ENCODE peak calls at places on chromosomes 16 and 17, in seven cellular contexts. One of them, this sample, is unnamed.

GRCh38 chr17:57090560-57091185 is 5.6 kb downstream of the AKAP1 start:
- DNase-seq in NCI-H2029 treated with DMSO at 0.1 percent for 48 hours: no peak
- DNase-seq in stimulated activated CD4-positive, alpha-beta T cell treated with anti-CD3 and anti-CD28 coated beads, Interleukin-12 subunit alpha, Interleukin-12 subunit beta, amount 100 ng/mL, for 4 hours: no peak
- DNase-seq in K562: no peak
- DNase-seq in HepG2: no peak
- DNase-seq in adrenal gland: no peak
- DNase-seq in nephron progenitor cell: no peak
- DNase-seq in this sample: no peak

GRCh38 chr16:9706217-9706616 is 476.0 kb downstream of the GRIN2A start:
- DNase-seq in NCI-H2029 treated with DMSO at 0.1 percent for 48 hours: no peak
- DNase-seq in stimulated activated CD4-positive, alpha-beta T cell treated with anti-CD3 and anti-CD28 coated beads, Interleukin-12 subunit alpha, Interleukin-12 subunit beta, amount 100 ng/mL, for 4 hours: no peak
- DNase-seq in K562: no peak
- DNase-seq in HepG2: no peak
- DNase-seq in adrenal gland: no peak
- DNase-seq in nephron progenitor cell: no peak
- DNase-seq in this sample: no peak

GRCh38 chr17:8041249-8041928 is 2.5 kb downstream of the ALOX15B start:
- DNase-seq in NCI-H2029 treated with DMSO at 0.1 percent for 48 hours: no peak
- DNase-seq in stimulated activated CD4-positive, alpha-beta T cell treated with anti-CD3 and anti-CD28 coated beads, Interleukin-12 subunit alpha, Interleukin-12 subunit beta, amount 100 ng/mL, for 4 hours: peak
- DNase-seq in K562: peak
- DNase-seq in HepG2: peak
- DNase-seq in adrenal gland: no peak
- DNase-seq in nephron progenitor cell: no peak
- DNase-seq in this sample: peak

GRCh38 chr17:16122697-16123434 is 92.5 kb downstream of the NCOR1 start:
- DNase-seq in NCI-H2029 treated with DMSO at 0.1 percent for 48 hours: no peak
- DNase-seq in stimulated activated CD4-positive, alpha-beta T cell treated with anti-CD3 and anti-CD28 coated beads, Interleukin-12 subunit alpha, Interleukin-12 subunit beta, amount 100 ng/mL, for 4 hours: no peak
- DNase-seq in K562: no peak
- DNase-seq in HepG2: no peak
- DNase-seq in adrenal gland: no peak
- DNase-seq in nephron progenitor cell: no peak
- DNase-seq in this sample: no peak

GRCh38 chr17:1793447-1793806 is 31.6 kb downstream of the SERPINF1 start:
- DNase-seq in NCI-H2029 treated with DMSO at 0.1 percent for 48 hours: no peak
- DNase-seq in stimulated activated CD4-positive, alpha-beta T cell treated with anti-CD3 and anti-CD28 coated beads, Interleukin-12 subunit alpha, Interleukin-12 subunit beta, amount 100 ng/mL, for 4 hours: no peak
- DNase-seq in K562: no peak
- DNase-seq in HepG2: no peak
- DNase-seq in adrenal gland: no peak
- DNase-seq in nephron progenitor cell: no peak
- DNase-seq in this sample: no peak

GRCh38 chr17:60321336-60322055 is 70.4 kb downstream of the USP32 start:
- DNase-seq in NCI-H2029 treated with DMSO at 0.1 percent for 48 hours: no peak
- DNase-seq in stimulated activated CD4-positive, alpha-beta T cell treated with anti-CD3 and anti-CD28 coated beads, Interleukin-12 subunit alpha, Interleukin-12 subunit beta, amount 100 ng/mL, for 4 hours: no peak
- DNase-seq in K562: no peak
- DNase-seq in HepG2: no peak
- DNase-seq in adrenal gland: no peak
- DNase-seq in nephron progenitor cell: no peak
- DNase-seq in this sample: peak

GRCh38 chr17:40903129-40903847 is 18.2 kb upstream of the KRT20 start:
- DNase-seq in NCI-H2029 treated with DMSO at 0.1 percent for 48 hours: peak
- DNase-seq in stimulated activated CD4-positive, alpha-beta T cell treated with anti-CD3 and anti-CD28 coated beads, Interleukin-12 subunit alpha, Interleukin-12 subunit beta, amount 100 ng/mL, for 4 hours: no peak
- DNase-seq in K562: peak
- DNase-seq in HepG2: peak
- DNase-seq in adrenal gland: no peak
- DNase-seq in nephron progenitor cell: no peak
- DNase-seq in this sample: no peak

GRCh38 chr17:12472613-12473173 is 193.0 kb upstream of the MYOCD start:
- DNase-seq in NCI-H2029 treated with DMSO at 0.1 percent for 48 hours: no peak
- DNase-seq in stimulated activated CD4-positive, alpha-beta T cell treated with anti-CD3 and anti-CD28 coated beads, Interleukin-12 subunit alpha, Interleukin-12 subunit beta, amount 100 ng/mL, for 4 hours: no peak
- DNase-seq in K562: no peak
- DNase-seq in HepG2: no peak
- DNase-seq in adrenal gland: no peak
- DNase-seq in nephron progenitor cell: no peak
- DNase-seq in this sample: no peak

GRCh38 chr16:5321925-5322324 is 224.3 kb upstream of the EEF2KMT start:
- DNase-seq in NCI-H2029 treated with DMSO at 0.1 percent for 48 hours: no peak
- DNase-seq in stimulated activated CD4-positive, alpha-beta T cell treated with anti-CD3 and anti-CD28 coated beads, Interleukin-12 subunit alpha, Interleukin-12 subunit beta, amount 100 ng/mL, for 4 hours: no peak
- DNase-seq in K562: no peak
- DNase-seq in HepG2: no peak
- DNase-seq in adrenal gland: no peak
- DNase-seq in nephron progenitor cell: no peak
- DNase-seq in this sample: no peak

GRCh38 chr16:3215601-3216262 is 19.2 kb downstream of the ZNF200 start:
- DNase-seq in NCI-H2029 treated with DMSO at 0.1 percent for 48 hours: no peak
- DNase-seq in stimulated activated CD4-positive, alpha-beta T cell treated with anti-CD3 and anti-CD28 coated beads, Interleukin-12 subunit alpha, Interleukin-12 subunit beta, amount 100 ng/mL, for 4 hours: no peak
- DNase-seq in K562: no peak
- DNase-seq in HepG2: no peak
- DNase-seq in adrenal gland: no peak
- DNase-seq in nephron progenitor cell: no peak
- DNase-seq in this sample: no peak

GRCh38 chr16:76583466-76583865 is 306.3 kb downstream of the CNTNAP4 start:
- DNase-seq in NCI-H2029 treated with DMSO at 0.1 percent for 48 hours: peak
- DNase-seq in stimulated activated CD4-positive, alpha-beta T cell treated with anti-CD3 and anti-CD28 coated beads, Interleukin-12 subunit alpha, Interleukin-12 subunit beta, amount 100 ng/mL, for 4 hours: no peak
- DNase-seq in K562: no peak
- DNase-seq in HepG2: no peak
- DNase-seq in adrenal gland: peak
- DNase-seq in nephron progenitor cell: no peak
- DNase-seq in this sample: no peak

GRCh38 chr17:42853004-42853403 is 2.0 kb downstream of the AOC3 start:
- DNase-seq in NCI-H2029 treated with DMSO at 0.1 percent for 48 hours: no peak
- DNase-seq in stimulated activated CD4-positive, alpha-beta T cell treated with anti-CD3 and anti-CD28 coated beads, Interleukin-12 subunit alpha, Interleukin-12 subunit beta, amount 100 ng/mL, for 4 hours: no peak
- DNase-seq in K562: no peak
- DNase-seq in HepG2: no peak
- DNase-seq in adrenal gland: no peak
- DNase-seq in nephron progenitor cell: no peak
- DNase-seq in this sample: no peak

GRCh38 chr16:3472878-3473595 is 22.3 kb downstream of the C16orf90 start:
- DNase-seq in NCI-H2029 treated with DMSO at 0.1 percent for 48 hours: no peak
- DNase-seq in stimulated activated CD4-positive, alpha-beta T cell treated with anti-CD3 and anti-CD28 coated beads, Interleukin-12 subunit alpha, Interleukin-12 subunit beta, amount 100 ng/mL, for 4 hours: no peak
- DNase-seq in K562: no peak
- DNase-seq in HepG2: no peak
- DNase-seq in adrenal gland: no peak
- DNase-seq in nephron progenitor cell: no peak
- DNase-seq in this sample: no peak

GRCh38 chr16:26078971-26079370 is 387.2 kb downstream of the HS3ST4 start:
- DNase-seq in NCI-H2029 treated with DMSO at 0.1 percent for 48 hours: no peak
- DNase-seq in stimulated activated CD4-positive, alpha-beta T cell treated with anti-CD3 and anti-CD28 coated beads, Interleukin-12 subunit alpha, Interleukin-12 subunit beta, amount 100 ng/mL, for 4 hours: no peak
- DNase-seq in K562: no peak
- DNase-seq in HepG2: no peak
- DNase-seq in adrenal gland: no peak
- DNase-seq in nephron progenitor cell: no peak
- DNase-seq in this sample: no peak

GRCh38 chr17:42342242-42343008 is 45.8 kb downstream of the STAT3 start:
- DNase-seq in NCI-H2029 treated with DMSO at 0.1 percent for 48 hours: no peak
- DNase-seq in stimulated activated CD4-positive, alpha-beta T cell treated with anti-CD3 and anti-CD28 coated beads, Interleukin-12 subunit alpha, Interleukin-12 subunit beta, amount 100 ng/mL, for 4 hours: no peak
- DNase-seq in K562: no peak
- DNase-seq in HepG2: no peak
- DNase-seq in adrenal gland: no peak
- DNase-seq in nephron progenitor cell: no peak
- DNase-seq in this sample: no peak

GRCh38 chr17:33125552-33125950 is 133.9 kb downstream of the SPACA3 start:
- DNase-seq in NCI-H2029 treated with DMSO at 0.1 percent for 48 hours: no peak
- DNase-seq in stimulated activated CD4-positive, alpha-beta T cell treated with anti-CD3 and anti-CD28 coated beads, Interleukin-12 subunit alpha, Interleukin-12 subunit beta, amount 100 ng/mL, for 4 hours: no peak
- DNase-seq in K562: no peak
- DNase-seq in HepG2: no peak
- DNase-seq in adrenal gland: no peak
- DNase-seq in nephron progenitor cell: no peak
- DNase-seq in this sample: no peak

GRCh38 chr16:88298166-88298881 is 84.4 kb upstream of the ZNF469 start:
- DNase-seq in NCI-H2029 treated with DMSO at 0.1 percent for 48 hours: no peak
- DNase-seq in stimulated activated CD4-positive, alpha-beta T cell treated with anti-CD3 and anti-CD28 coated beads, Interleukin-12 subunit alpha, Interleukin-12 subunit beta, amount 100 ng/mL, for 4 hours: no peak
- DNase-seq in K562: no peak
- DNase-seq in HepG2: no peak
- DNase-seq in adrenal gland: peak
- DNase-seq in nephron progenitor cell: no peak
- DNase-seq in this sample: no peak

This sample was measured in HuH-7.